ENCODE peak calls at places on chromosomes 6 and 20, in eight cellular contexts. E, P, W, R, X, L, B and Z are unnamed samples.

GRCh38 chr6:97077380-97077779 is 152.9 kb downstream of the KLHL32 start:
- DNase-seq in E (no peak), B (no peak), W (no peak), X (no peak), P (no peak), L (no peak), R (no peak), Z (no peak)

GRCh38 chr20:64189530-64189966 is 25.3 kb downstream of the MYT1 start:
- DNase-seq in R (no peak), W (no peak), E (no peak), X (no peak), B (no peak), L (no peak), P (no peak), Z (no peak)

GRCh38 chr20:51399138-51399890 is 143.2 kb downstream of the NFATC2 start:
- DNase-seq in B (no peak), E (no peak), L (no peak), X (no peak), W (no peak), P (no peak), R (no peak), Z (no peak)

GRCh38 chr20:8454137-8454712 is 322.2 kb downstream of the PLCB1 start:
- DNase-seq in B (no peak), P (no peak), R (peak; percentile 97), E (peak; percentile 82), L (no peak), W (no peak), X (peak; percentile 60), Z (no peak)

GRCh38 chr6:168778201-168778600 is 337.2 kb downstream of the SMOC2 start:
- DNase-seq in X (no peak), B (no peak), E (no peak), L (peak; percentile 17), W (no peak), P (peak; percentile 66), R (peak; percentile 11), Z (peak; percentile 84)

GRCh38 chr6:110826236-110827129 is 11.2 kb upstream of the CDK19 start:
- DNase-seq in P (peak; percentile 51), R (peak; percentile 37), W (no peak), B (no peak), X (no peak), E (peak; percentile 52), L (peak; percentile 17), Z (peak; percentile 22)

GRCh38 chr6:100288311-100288710 is 176.4 kb downstream of the SIM1 start:
- DNase-seq in W (no peak), B (no peak), R (no peak), E (no peak), P (no peak), L (no peak), X (no peak), Z (no peak)

GRCh38 chr20:62305765-62306431 is 3.1 kb downstream of the ADRM1 start:
- DNase-seq in R (no peak), E (no peak), B (no peak), W (peak; percentile 63), X (peak; percentile 53), P (no peak), L (no peak), Z (no peak)

GRCh38 chr20:36305602-36306556 is at the start of gene DLGAP4:
- DNase-seq in E (no peak), P (no peak), W (peak; percentile 79), B (no peak), X (no peak), R (no peak), L (no peak), Z (no peak)

GRCh38 chr6:158769228-158769627 is 49.9 kb downstream of the EZR start:
- DNase-seq in E (no peak), R (no peak), P (no peak), B (no peak), W (peak; percentile 52), L (no peak), X (no peak), Z (peak; percentile 56)

GRCh38 chr20:48846516-48847492 is 19.0 kb upstream of the PREX1 start:
- DNase-seq in B (no peak), X (peak; percentile 54), L (no peak), R (no peak), E (peak; percentile 84), W (peak; percentile 14), P (no peak), Z (no peak)

GRCh38 chr20:31908016-31908415 is 37.6 kb downstream of the TTLL9 start:
- DNase-seq in W (no peak), P (no peak), E (no peak), L (no peak), R (no peak), X (no peak), B (no peak), Z (no peak)

GRCh38 chr6:8229913-8230312 is 127.6 kb upstream of the EEF1E1 start:
- DNase-seq in R (no peak), L (no peak), B (no peak), P (no peak), E (no peak), X (no peak), W (no peak), Z (no peak)

GRCh38 chr6:50819906-50820589 is 1.4 kb downstream of the TFAP2B start:
- DNase-seq in L (no peak), W (peak; percentile 59), P (no peak), B (no peak), X (no peak), E (no peak), R (peak; percentile 8), Z (no peak)

GRCh38 chr6:25250878-25251277 is 28.3 kb upstream of the CARMIL1 start:
- DNase-seq in B (no peak), R (peak; percentile 69), W (no peak), X (peak; percentile 3), E (no peak), P (no peak), L (no peak), Z (no peak)

GRCh38 chr20:45581702-45582101 is 2.6 kb upstream of the WFDC8 start:
- DNase-seq in L (no peak), R (peak; percentile 44), P (no peak), E (no peak), B (no peak), X (no peak), W (no peak), Z (no peak)

GRCh38 chr20:45588800-45589199 is 9.7 kb upstream of the WFDC8 start:
- DNase-seq in B (no peak), P (no peak), L (no peak), E (no peak), X (no peak), R (peak; percentile 33), W (no peak), Z (no peak)

GRCh38 chr20:45578151-45578660 is 878 bp downstream of the WFDC8 start:
- DNase-seq in L (no peak), B (no peak), R (no peak), P (no peak), W (no peak), X (no peak), E (no peak), Z (no peak)

GRCh38 chr20:45579184-45579583 is at the start of gene WFDC8:
- DNase-seq in X (no peak), W (peak; percentile 2), B (no peak), R (no peak), L (no peak), E (no peak), P (no peak), Z (no peak)

DNA sequence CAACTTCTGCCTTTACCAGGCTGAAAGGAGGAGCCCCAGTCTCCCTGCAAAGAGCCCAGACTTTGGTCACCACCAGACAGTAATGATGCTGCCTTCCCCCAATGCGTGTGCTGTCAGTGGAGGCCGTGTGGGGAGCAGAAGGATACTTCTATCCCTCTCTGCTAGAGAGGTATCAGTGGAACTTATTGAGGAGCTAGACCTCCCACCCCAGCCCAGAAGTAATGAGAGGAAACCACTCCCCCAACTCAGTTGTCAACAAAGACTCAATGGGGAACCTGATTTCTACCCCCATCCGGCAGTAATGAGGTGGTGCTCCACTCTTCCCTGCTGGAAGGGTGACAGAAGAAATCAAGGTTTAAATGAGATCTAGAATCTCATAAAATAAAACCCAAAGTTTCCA is 4.4 kb upstream of the WFDC8 start:
- DNase-seq in B (no peak), P (no peak), E (no peak), R (no peak), W (no peak), X (no peak), L (no peak), Z (no peak)
- H3K4me3 ChIP-seq in B (no peak overlapping the region), P (no peak overlapping the region), E (no peak overlapping the region), R (no peak overlapping the region), W (no peak overlapping the region), X (no peak overlapping the region), L (no peak overlapping the region), Z (no peak overlapping the region)

DNA sequence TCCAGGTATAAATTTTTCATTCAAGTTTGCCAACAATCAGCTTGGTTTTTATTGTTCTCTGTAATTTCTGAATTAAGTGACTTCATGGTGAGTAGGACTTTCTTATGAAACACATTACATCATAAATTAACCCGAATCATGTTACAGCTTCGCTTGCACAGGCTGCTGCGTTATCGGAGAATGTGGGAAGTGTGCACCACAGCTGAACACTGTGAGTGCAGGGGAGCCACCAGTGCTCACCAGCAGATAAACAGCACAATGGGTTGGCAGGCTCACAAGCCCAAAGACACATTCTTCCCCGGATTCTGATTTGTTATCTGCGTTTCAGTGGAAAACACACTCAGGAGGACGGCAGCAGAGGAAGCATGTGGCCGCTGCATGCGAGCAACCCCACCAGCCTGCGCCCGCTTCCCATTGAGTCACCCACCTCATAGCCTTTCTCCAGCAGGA is 121.1 kb downstream of the GMDS start:
- DNase-seq in X (no peak), E (no peak), R (no peak), P (no peak), B (no peak), L (no peak), W (peak; percentile 20), Z (peak; percentile 55)
- H3K4me3 ChIP-seq in X (no peak overlapping the region), E (no peak overlapping the region), R (no peak overlapping the region), P (no peak overlapping the region), B (no peak overlapping the region), L (no peak overlapping the region), W (no peak overlapping the region), Z (no peak overlapping the region)

DNA sequence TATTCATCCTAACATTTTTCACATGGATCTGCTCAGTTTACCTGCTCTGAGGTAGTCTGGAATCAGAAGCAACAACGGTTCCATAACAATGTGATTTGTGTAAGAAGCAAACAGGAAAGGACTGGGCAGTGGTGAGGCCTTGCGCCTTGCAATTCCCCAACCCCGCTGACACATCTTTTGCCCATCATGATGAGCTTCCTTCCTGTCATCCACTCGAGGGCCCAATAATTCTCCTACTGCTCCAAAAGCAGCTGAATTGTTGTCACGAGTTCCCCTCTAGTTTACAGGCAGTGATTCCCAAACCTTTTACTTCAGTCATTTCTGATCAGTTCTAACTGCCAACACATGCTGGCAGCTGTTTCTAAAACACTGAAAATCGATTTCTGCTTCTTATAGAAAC is 22.9 kb downstream of the STX7 start:
- DNase-seq in P (peak; percentile 73), W (no peak), B (no peak), E (peak; percentile 11), R (peak; percentile 90), L (peak; percentile 69), X (no peak), Z (peak; percentile 66)
- H3K4me3 ChIP-seq in P (no peak overlapping the region), W (no peak overlapping the region), B (no peak overlapping the region), E (no peak overlapping the region), R (peak overlapping the region; percentile 60), L (no peak overlapping the region), X (no peak overlapping the region), Z (peak overlapping the region; percentile 9)

DNA sequence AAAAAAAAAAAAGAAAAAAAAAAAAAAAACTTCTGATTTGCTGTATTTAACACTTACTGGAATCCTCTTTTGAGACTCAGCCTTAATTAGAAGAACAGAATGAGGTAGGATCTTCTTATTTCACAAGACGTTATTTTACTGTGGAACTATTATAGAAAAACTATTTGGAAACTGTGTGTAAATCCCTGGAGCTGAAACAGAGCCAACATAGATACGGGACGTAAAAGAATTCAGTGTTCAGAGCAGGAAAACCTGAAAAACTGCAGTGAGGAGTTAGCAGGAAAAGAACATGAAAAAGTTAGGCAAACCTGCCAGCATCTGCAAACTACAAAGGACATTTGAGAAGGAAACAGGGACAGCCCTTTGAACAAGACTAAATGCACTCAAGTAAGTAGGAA is 3.4 kb upstream of the ZNF217 start:
- DNase-seq in R (no peak), B (no peak), E (no peak), W (no peak), P (no peak), X (no peak), L (no peak), Z (no peak)
- H3K4me3 ChIP-seq in R (no peak overlapping the region), B (no peak overlapping the region), E (no peak overlapping the region), W (no peak overlapping the region), P (no peak overlapping the region), X (no peak overlapping the region), L (no peak overlapping the region), Z (no peak overlapping the region)